ENCODE peak calls at places on chromosomes 2 and 18, in seven cellular contexts. I, E, S, C, N, W and Z are unnamed samples.

GRCh38 chr2:197850882-197851281 is 46.5 kb downstream of the PLCL1 start:
- DNase-seq in I (no peak), E (no peak), S (no peak), C (no peak), N (no peak), W (no peak), Z (no peak)

GRCh38 chr2:26608557-26608956 is 32.6 kb downstream of the CIB4 start:
- DNase-seq in I (no peak), E (no peak), S (no peak), C (no peak), N (no peak), W (no peak), Z (no peak)

GRCh38 chr2:58939388-58939787 is 698.3 kb upstream of the FANCL start:
- DNase-seq in I (peak), E (peak), S (no peak), C (no peak), N (no peak), W (no peak), Z (peak)

GRCh38 chr2:205883965-205884364 is 201.7 kb downstream of the NRP2 start:
- DNase-seq in I (no peak), E (no peak), S (no peak), C (no peak), N (no peak), W (no peak), Z (no peak)

GRCh38 chr18:71707400-71707799 is 836.7 kb downstream of the CBLN2 start:
- DNase-seq in I (no peak), E (no peak), S (no peak), C (no peak), N (no peak), W (no peak), Z (no peak)

GRCh38 chr2:23241611-23242245 is 143.3 kb upstream of the KLHL29 start:
- DNase-seq in I (no peak), E (no peak), S (no peak), C (no peak), N (no peak), W (no peak), Z (no peak)

GRCh38 chr18:54254265-54254758 is 15.0 kb upstream of the POLI start:
- DNase-seq in I (peak), E (no peak), S (no peak), C (no peak), N (no peak), W (no peak), Z (no peak)

GRCh38 chr2:166727105-166727504 is 161.2 kb upstream of the XIRP2 start:
- DNase-seq in I (no peak), E (no peak), S (peak), C (no peak), N (no peak), W (no peak), Z (no peak)

GRCh38 chr18:51278045-51278649 is 80.7 kb upstream of the MEX3C start:
- DNase-seq in I (peak), E (no peak), S (peak), C (no peak), N (no peak), W (no peak), Z (no peak)

GRCh38 chr2:237708491-237708890 is 81.1 kb downstream of the LRRFIP1 start:
- DNase-seq in I (no peak), E (no peak), S (no peak), C (no peak), N (no peak), W (no peak), Z (no peak)

GRCh38 chr2:98559581-98559980 is 48.7 kb downstream of the COA5 start:
- DNase-seq in I (no peak), E (no peak), S (peak), C (no peak), N (no peak), W (no peak), Z (no peak)

GRCh38 chr18:78895207-78896001 is 84.2 kb upstream of the SALL3 start:
- DNase-seq in I (no peak), E (no peak), S (no peak), C (no peak), N (no peak), W (no peak), Z (no peak)

GRCh38 chr18:22233271-22233670 is 63.9 kb downstream of the GATA6 start:
- DNase-seq in I (no peak), E (no peak), S (no peak), C (no peak), N (no peak), W (no peak), Z (no peak)

GRCh38 chr2:218172808-218173207 is 6.0 kb upstream of the CXCR1 start:
- DNase-seq in I (no peak), E (no peak), S (no peak), C (no peak), N (peak), W (no peak), Z (no peak)

GRCh38 chr2:226076529-226076928 is 677.0 kb downstream of the NYAP2 start:
- DNase-seq in I (no peak), E (no peak), S (no peak), C (no peak), N (no peak), W (no peak), Z (no peak)

GRCh38 chr2:64888591-64889309 is 100.4 kb upstream of the SLC1A4 start:
- DNase-seq in I (peak), E (no peak), S (no peak), C (no peak), N (no peak), W (no peak), Z (no peak)

GRCh38 chr2:170733821-170734600 is 18.9 kb downstream of the SP5 start:
- DNase-seq in I (no peak), E (no peak), S (no peak), C (no peak), N (no peak), W (no peak), Z (no peak)

GRCh38 chr2:69958480-69958879 is 3.0 kb downstream of the ASPRV1 start:
- DNase-seq in I (no peak), E (no peak), S (no peak), C (no peak), N (no peak), W (no peak), Z (no peak)

GRCh38 chr2:28250006-28250405 is 142.7 kb upstream of the FOSL2 start:
- DNase-seq in I (peak), E (peak), S (no peak), C (no peak), N (no peak), W (no peak), Z (peak)

GRCh38 chr18:75581336-75582121 is 154.0 kb upstream of the SMIM21 start:
- DNase-seq in I (no peak), E (no peak), S (no peak), C (no peak), N (no peak), W (no peak), Z (no peak)

GRCh38 chr2:206642075-206643025 is at the start of gene FAM237A:
- DNase-seq in I (peak), E (peak), S (peak), C (no peak), N (no peak), W (no peak), Z (no peak)

GRCh38 chr2:240355001-240355891 is 80.2 kb upstream of the GPC1 start:
- DNase-seq in I (peak), E (no peak), S (no peak), C (no peak), N (no peak), W (no peak), Z (no peak)

GRCh38 chr2:172437419-172438063 is 10.2 kb downstream of the ITGA6 start:
- DNase-seq in I (no peak), E (no peak), S (peak), C (no peak), N (no peak), W (no peak), Z (no peak)

GRCh38 chr18:56009451-56009850 is 421.5 kb upstream of the TCF4 start:
- DNase-seq in I (peak), E (no peak), S (no peak), C (no peak), N (no peak), W (no peak), Z (no peak)

GRCh38 chr2:33411765-33412164 is 64.7 kb upstream of the RASGRP3 start:
- DNase-seq in I (no peak), E (no peak), S (no peak), C (no peak), N (no peak), W (no peak), Z (peak)

GRCh38 chr2:33408109-33408508 is 68.3 kb upstream of the RASGRP3 start:
- DNase-seq in I (no peak), E (no peak), S (no peak), C (no peak), N (no peak), W (no peak), Z (no peak)

GRCh38 chr2:33409417-33409955 is 67.0 kb upstream of the RASGRP3 start:
- DNase-seq in I (peak), E (no peak), S (no peak), C (no peak), N (no peak), W (no peak), Z (no peak)

GRCh38 chr2:33417093-33417492 is 59.4 kb upstream of the RASGRP3 start:
- DNase-seq in I (no peak), E (no peak), S (no peak), C (no peak), N (no peak), W (no peak), Z (no peak)

DNA sequence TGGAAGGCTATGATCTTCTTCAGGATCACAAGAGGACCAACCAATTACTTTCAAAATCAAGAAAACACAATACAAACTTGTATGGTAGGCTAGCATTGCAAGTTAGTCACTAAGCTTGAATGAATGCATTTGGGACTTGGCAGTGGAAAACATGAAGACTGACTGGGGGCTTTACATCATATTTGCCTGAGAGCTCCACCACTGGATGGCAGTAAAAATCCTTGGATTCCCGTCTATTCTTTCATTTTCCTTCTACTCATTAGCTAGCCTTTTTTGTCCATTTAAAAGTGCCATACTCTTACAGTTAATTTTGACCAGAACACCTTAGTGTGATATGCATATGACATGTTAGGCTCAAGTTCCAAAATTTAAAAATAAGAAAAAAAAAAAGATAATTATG is 63.5 kb upstream of the RASGRP3 start:
- DNase-seq in I (peak), E (no peak), S (no peak), C (no peak), N (no peak), W (no peak), Z (no peak)
- TF ChIP-seq CTCF in I (peak), E (peak), S (peak), C (peak), N (no peak), W (no peak), Z (peak)

GRCh38 chr2:113198790-113199612 is 25.2 kb downstream of the PSD4 start:
- DNase-seq in I (peak), E (no peak), S (peak), C (peak), N (no peak), W (no peak), Z (no peak)
- TF ChIP-seq CTCF in I (peak), E (peak), S (peak), C (peak), N (peak), W (peak), Z (peak)

GRCh38 chr18:38367473-38367872 is 801.9 kb upstream of the CELF4 start:
- DNase-seq in I (no peak), E (no peak), S (no peak), C (no peak), N (no peak), W (no peak), Z (no peak)
- TF ChIP-seq CTCF in I (peak), E (no peak), S (no peak), C (no peak), N (no peak), W (no peak), Z (no peak)

GRCh38 chr2:109411648-109412325 is 202.0 kb downstream of the SEPTIN10 start:
- DNase-seq in I (no peak), E (no peak), S (no peak), C (no peak), N (no peak), W (no peak), Z (no peak)

GRCh38 chr2:109406301-109406700 is 207.5 kb downstream of the SEPTIN10 start:
- DNase-seq in I (peak), E (no peak), S (no peak), C (no peak), N (no peak), W (no peak), Z (no peak)

GRCh38 chr2:109409347-109410020 is 204.3 kb downstream of the SEPTIN10 start:
- DNase-seq in I (no peak), E (no peak), S (no peak), C (no peak), N (no peak), W (no peak), Z (no peak)

GRCh38 chr2:109407401-109408335 is 206.1 kb downstream of the SEPTIN10 start:
- DNase-seq in I (peak), E (no peak), S (peak), C (no peak), N (no peak), W (no peak), Z (no peak)

GRCh38 chr2:109410021-109410815 is 203.5 kb downstream of the SEPTIN10 start:
- DNase-seq in I (no peak), E (peak), S (no peak), C (no peak), N (no peak), W (no peak), Z (no peak)
- TF ChIP-seq CTCF in I (no peak), E (no peak), S (no peak), C (no peak), N (no peak), W (no peak), Z (no peak)

GRCh38 chr2:2698182-2699116 is 367.4 kb upstream of the MYT1L start:
- DNase-seq in I (no peak), E (no peak), S (peak), C (no peak), N (no peak), W (no peak), Z (no peak)
- TF ChIP-seq CTCF in I (no peak), E (no peak), S (peak), C (no peak), N (no peak), W (no peak), Z (no peak)

GRCh38 chr2:106839849-106840595 is 45.9 kb downstream of the ST6GAL2 start:
- DNase-seq in I (no peak), E (no peak), S (no peak), C (no peak), N (no peak), W (no peak), Z (no peak)
- TF ChIP-seq CTCF in I (no peak), E (no peak), S (no peak), C (no peak), N (no peak), W (peak), Z (peak)

DNA sequence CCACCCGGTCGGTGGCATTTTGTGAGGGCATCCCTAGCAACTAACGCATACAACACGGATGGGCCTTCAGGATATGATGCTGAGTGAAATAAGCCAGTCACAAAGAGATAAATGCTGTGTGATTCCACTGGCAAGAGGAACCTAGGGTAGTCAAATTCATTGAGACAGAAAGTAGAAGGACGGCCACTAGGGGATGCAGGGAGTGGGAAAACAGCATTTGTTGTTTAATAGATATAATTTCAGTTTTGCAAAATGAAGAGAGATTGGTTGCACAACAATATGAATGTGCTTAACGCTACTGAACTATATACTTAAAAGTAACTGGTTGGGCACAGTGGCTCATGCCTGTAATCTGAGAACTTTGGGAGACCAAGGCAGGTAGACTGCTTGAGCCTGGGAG is 112.9 kb downstream of the AFF3 start:
- DNase-seq in I (no peak), E (no peak), S (no peak), C (no peak), N (no peak), W (no peak), Z (no peak)
- TF ChIP-seq CTCF in I (no peak), E (no peak), S (peak), C (no peak), N (no peak), W (no peak), Z (no peak)

GRCh38 chr2:7987992-7988391 is 693.9 kb upstream of the ID2 start:
- DNase-seq in I (no peak), E (no peak), S (no peak), C (no peak), N (no peak), W (no peak), Z (no peak)
- TF ChIP-seq CTCF in I (no peak), E (no peak), S (no peak), C (no peak), N (no peak), W (no peak), Z (no peak)

DNA sequence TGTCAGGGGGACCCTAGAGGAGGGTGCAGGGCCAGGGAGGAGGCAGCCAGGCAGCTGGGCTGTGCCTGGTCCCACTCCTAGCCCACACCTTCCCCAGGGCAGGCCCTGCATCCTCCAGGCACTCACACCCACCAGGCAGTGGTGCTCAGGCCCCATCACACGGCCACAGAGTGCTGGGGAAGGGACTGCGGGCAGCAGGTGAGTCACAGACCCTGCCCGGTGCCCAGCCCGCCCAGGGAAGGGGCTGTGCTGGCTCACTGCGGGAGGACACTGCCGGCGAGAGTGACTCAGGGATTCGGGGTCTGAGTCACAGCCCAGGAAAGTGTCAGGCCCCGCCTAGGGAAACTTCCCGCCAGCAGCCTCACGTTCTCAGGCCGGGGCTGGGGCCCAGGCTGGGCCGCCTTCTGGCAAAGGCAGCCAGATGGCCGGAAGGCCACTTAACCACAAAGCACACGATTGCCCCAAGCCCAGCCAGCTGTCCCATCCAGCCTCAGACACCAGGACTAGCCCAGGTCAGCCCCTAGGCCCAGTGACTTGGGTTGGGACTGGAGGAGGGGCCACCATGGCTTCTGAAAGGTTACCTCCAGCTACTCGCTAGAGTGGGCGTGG is 42.2 kb downstream of the BIN1 start:
- DNase-seq in I (peak), E (peak), S (no peak), C (peak), N (peak), W (peak), Z (peak)
- TF ChIP-seq CTCF in I (peak), E (peak), S (no peak), C (no peak), N (no peak), W (peak), Z (peak)

GRCh38 chr2:182506606-182507005 is 79.8 kb upstream of the PDE1A start:
- DNase-seq in I (no peak), E (no peak), S (no peak), C (no peak), N (no peak), W (no peak), Z (no peak)
- TF ChIP-seq CTCF in I (no peak), E (no peak), S (no peak), C (no peak), N (no peak), W (no peak), Z (no peak)